ENCODE peak calls at places on chromosomes 3 and 15, in seven cellular contexts. S is fibroblast of lung, G is SK-N-SH, H is SJSA1, K is keratinocyte, W is GM06990, J is fibroblast of pulmonary artery. P is an unnamed sample.

GRCh38 chr3:102206506-102207145 is 228.2 kb upstream of the ZPLD1 start:
- DNase-seq in H (no peak), S (peak; percentile 86), G (no peak), W (no peak), J (peak; percentile 79), K (no peak), P (no peak)

GRCh38 chr15:77819271-77819806 is 186.6 kb upstream of the LINGO1 start:
- DNase-seq in K (no peak), S (no peak), J (no peak), W (no peak), G (peak; percentile 79), H (no peak), P (no peak)

GRCh38 chr3:192915306-192915705 is 2.4 kb downstream of the MB21D2 start:
- DNase-seq in W (peak; percentile 36), H (peak; percentile 20), J (peak; percentile 59), K (no peak), G (peak; percentile 21), S (peak; percentile 55), P (peak; percentile 63)

GRCh38 chr3:61444794-61445193 is 116.6 kb upstream of the PTPRG start:
- DNase-seq in G (no peak), K (no peak), W (no peak), J (no peak), S (no peak), H (no peak), P (no peak)

GRCh38 chr3:100032262-100032661 is 82.0 kb downstream of the FILIP1L start:
- DNase-seq in H (peak; percentile 31), W (no peak), S (peak; percentile 67), J (peak; percentile 87), G (no peak), K (no peak), P (no peak)

GRCh38 chr3:61358364-61358763 is 107.1 kb upstream of the FHIT start:
- DNase-seq in H (no peak), K (no peak), G (peak; percentile 47), J (peak; percentile 54), S (peak; percentile 63), W (peak; percentile 70), P (no peak)

GRCh38 chr15:42046597-42046996 is 25.8 kb upstream of the PLA2G4E start:
- DNase-seq in J (no peak), K (no peak), W (no peak), H (no peak), G (no peak), S (no peak), P (peak; percentile 85)

GRCh38 chr3:45821127-45821526 is 20.8 kb downstream of the LZTFL1 start:
- DNase-seq in J (no peak), S (no peak), W (no peak), H (no peak), K (no peak), G (no peak), P (no peak)

GRCh38 chr3:66703501-66703900 is 202.7 kb upstream of the LRIG1 start:
- DNase-seq in G (no peak), K (no peak), S (peak; percentile 66), W (no peak), J (peak; percentile 29), H (no peak), P (no peak)

GRCh38 chr3:53102601-53103147 is 27.6 kb downstream of the RFT1 start:
- DNase-seq in G (no peak), S (no peak), W (no peak), K (no peak), J (no peak), H (no peak), P (no peak)

GRCh38 chr15:74196175-74196574 is 6.4 kb downstream of the STRA6 start:
- DNase-seq in J (peak; percentile 94), W (no peak), H (peak; percentile 96), K (no peak), S (peak; percentile 83), G (no peak), P (no peak)

GRCh38 chr3:9703736-9704342 is at the start of gene CPNE9:
- DNase-seq in W (no peak), G (peak; percentile 87), H (no peak), S (no peak), J (no peak), K (no peak), P (peak; percentile 34)

GRCh38 chr15:71804695-71805470 is 5.5 kb upstream of the NR2E3 start:
- DNase-seq in K (no peak), J (no peak), W (no peak), H (no peak), G (peak; percentile 22), S (no peak), P (no peak)

GRCh38 chr3:46135475-46135874 is 72.6 kb downstream of the CCR1 start:
- DNase-seq in S (no peak), G (no peak), J (no peak), W (no peak), K (no peak), H (no peak), P (no peak)

GRCh38 chr3:189914799-189915198 is 205.9 kb downstream of the P3H2 start:
- DNase-seq in J (peak; percentile 91), S (peak; percentile 91), W (no peak), H (peak; percentile 48), G (no peak), K (peak; percentile 93), P (no peak)

GRCh38 chr3:18438586-18438985 is 13.4 kb upstream of the SATB1 start:
- DNase-seq in H (no peak), K (no peak), S (no peak), G (no peak), W (no peak), J (no peak), P (no peak)

GRCh38 chr15:92655178-92655995 is at the start of gene FAM174B:
- DNase-seq in H (no peak), W (peak; percentile 76), J (peak; percentile 5), S (peak; percentile 20), K (no peak), G (peak; percentile 92), P (peak; percentile 69)

GRCh38 chr3:13578246-13578645 is 29.3 kb downstream of the FBLN2 start:
- DNase-seq in H (no peak), K (no peak), J (no peak), S (no peak), W (no peak), G (no peak), P (no peak)

GRCh38 chr3:82259994-82260393 is 498.5 kb upstream of the GBE1 start:
- DNase-seq in W (no peak), S (no peak), J (no peak), K (no peak), G (no peak), H (no peak), P (no peak)

GRCh38 chr15:90845201-90845949 is 23.0 kb upstream of the FURIN start:
- DNase-seq in S (peak; percentile 78), H (peak; percentile 64), K (peak; percentile 48), W (peak; percentile 59), G (no peak), J (peak; percentile 72), P (no peak)

GRCh38 chr15:92111756-92112155 is 258.2 kb downstream of the SLCO3A1 start:
- DNase-seq in W (no peak), J (no peak), K (no peak), H (no peak), S (no peak), G (no peak), P (no peak)

GRCh38 chr15:89578146-89578545 is 2.9 kb downstream of the TICRR start:
- DNase-seq in J (no peak), H (no peak), K (no peak), G (no peak), W (no peak), S (no peak), P (no peak)
- H3K4me3 ChIP-seq in J (peak overlapping the region; percentile 6), H (no peak overlapping the region), K (peak overlapping the region; percentile 53), G (no peak overlapping the region), W (peak overlapping the region; percentile 47), S (peak overlapping the region; percentile 1), P (no peak overlapping the region)

DNA sequence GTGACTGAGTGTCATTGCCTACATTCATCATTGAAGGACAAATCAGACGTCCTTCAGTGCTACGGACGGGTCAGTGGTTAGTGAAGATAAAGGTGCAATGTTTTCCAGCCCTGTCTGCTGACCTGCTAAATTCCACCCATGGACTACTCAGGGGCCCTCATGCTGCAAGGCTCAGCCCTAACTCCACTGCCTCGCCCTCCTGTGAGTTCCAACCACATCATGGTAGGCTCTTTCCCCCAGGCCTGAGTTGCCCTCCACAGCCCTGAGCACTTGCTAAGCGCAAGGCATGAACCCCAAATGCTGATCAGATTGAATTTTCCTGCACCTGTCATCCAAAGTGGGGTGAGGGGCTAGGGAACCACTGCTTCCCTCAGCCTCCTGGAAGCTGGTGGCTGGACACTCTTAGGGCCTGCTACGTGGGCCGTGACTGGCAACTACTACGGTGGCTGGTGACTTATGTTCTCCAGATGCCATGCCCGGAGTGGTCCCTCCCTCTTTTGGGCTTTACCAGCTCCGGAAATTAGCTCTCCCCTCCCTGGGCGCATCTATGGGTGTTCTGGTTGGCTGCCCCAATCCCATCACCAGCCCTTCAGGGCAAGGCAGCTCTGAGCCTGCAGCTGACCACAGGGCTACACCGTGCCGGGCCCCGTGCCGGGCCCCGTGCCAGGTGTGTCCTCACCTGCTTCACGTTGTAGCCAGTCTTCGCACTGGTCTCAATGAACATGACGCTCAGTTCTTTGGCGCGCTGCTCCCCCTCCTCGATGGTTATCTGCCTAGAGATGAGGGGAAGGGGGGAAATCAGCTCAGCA is 32.1 kb downstream of the SRPRB start:
- DNase-seq in J (no peak), W (no peak), H (no peak), S (no peak), K (no peak), G (no peak), P (peak; percentile 10)
- H3K4me3 ChIP-seq in J (no peak overlapping the region), W (no peak overlapping the region), H (no peak overlapping the region), S (no peak overlapping the region), K (no peak overlapping the region), G (no peak overlapping the region), P (no peak overlapping the region)

GRCh38 chr3:161342629-161343028 is 28.7 kb downstream of the SPTSSB start:
- DNase-seq in J (no peak), H (no peak), K (no peak), W (no peak), S (no peak), G (no peak), P (no peak)

GRCh38 chr3:161347726-161348125 is 23.6 kb downstream of the SPTSSB start:
- DNase-seq in K (no peak), J (no peak), S (no peak), H (peak; percentile 25), G (no peak), W (no peak), P (no peak)

GRCh38 chr3:161345023-161345422 is 26.3 kb downstream of the SPTSSB start:
- DNase-seq in G (no peak), S (no peak), J (no peak), H (no peak), W (no peak), K (no peak), P (no peak)

GRCh38 chr3:161343540-161343939 is 27.8 kb downstream of the SPTSSB start:
- DNase-seq in J (no peak), W (no peak), G (no peak), S (no peak), K (no peak), H (no peak), P (no peak)

DNA sequence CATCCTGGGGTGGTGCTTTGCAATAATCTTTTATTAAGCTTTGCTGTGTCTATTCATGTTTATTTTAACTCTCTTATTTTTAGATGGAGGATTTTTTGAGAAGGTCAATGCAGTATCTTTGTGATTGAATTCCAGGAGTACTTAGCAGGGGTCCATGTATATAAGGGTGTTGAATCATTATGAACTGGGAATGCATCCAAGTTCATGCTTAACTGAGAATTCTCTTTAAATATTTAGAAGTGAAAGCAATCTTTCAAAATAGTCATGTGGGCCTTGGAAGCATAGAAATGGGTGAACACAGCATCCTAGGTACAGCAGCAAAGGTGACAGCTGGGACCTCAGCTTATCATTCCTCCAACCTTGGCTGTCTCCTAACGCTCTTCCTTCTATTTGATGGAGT is 27.3 kb downstream of the SPTSSB start:
- DNase-seq in G (no peak), W (no peak), H (no peak), K (no peak), J (no peak), S (no peak), P (no peak)
- H3K4me3 ChIP-seq in G (no peak overlapping the region), W (no peak overlapping the region), H (no peak overlapping the region), K (no peak overlapping the region), J (no peak overlapping the region), S (no peak overlapping the region), P (no peak overlapping the region)

GRCh38 chr3:156551261-156551660 is 3.7 kb downstream of the SSR3 start:
- DNase-seq in G (no peak), J (no peak), K (no peak), H (peak; percentile 53), S (no peak), W (no peak), P (no peak)
- H3K4me3 ChIP-seq in G (no peak overlapping the region), J (no peak overlapping the region), K (peak overlapping the region; percentile 94), H (no peak overlapping the region), S (no peak overlapping the region), W (no peak overlapping the region), P (no peak overlapping the region)